ENCODE peak calls at places on chromosome 15, in nine cellular contexts. V is transverse colon, L is thoracic aorta, W is choroid plexus epithelial cell, O is foreskin fibroblast, B is fibroblast of lung, R is IMR-90, J is AG10803, U is gastrocnemius medialis. Q is an unnamed sample.
A peak's percentile ranks its signal among the peaks of the same experiment; 100 is the strongest.

GRCh38 chr15:72168131-72168825 is 29.3 kb downstream of the GRAMD2A start:
- DNase-seq in J (no peak), W (peak; percentile 90), U (no peak), L (no peak), O (peak; percentile 26), B (peak; percentile 54), V (no peak), R (peak; percentile 38), Q (no peak)

GRCh38 chr15:32683906-32684584 is 33.8 kb upstream of the GREM1 start:
- DNase-seq in L (no peak), O (peak; percentile 96), R (peak; percentile 95), J (peak; percentile 99), V (no peak), W (peak; percentile 91), U (no peak), B (peak; percentile 99), Q (no peak)

GRCh38 chr15:51104512-51104911 is 9.8 kb upstream of the TNFAIP8L3 start:
- DNase-seq in B (peak; percentile 65), J (peak; percentile 88), L (peak; percentile 48), U (peak; percentile 57), V (peak; percentile 41), W (no peak), O (peak; percentile 64), R (peak; percentile 35), Q (no peak)

GRCh38 chr15:58457466-58457965 is 25.7 kb downstream of the LIPC start:
- DNase-seq in W (peak; percentile 72), L (no peak), R (peak; percentile 97), B (peak; percentile 85), O (peak; percentile 92), V (no peak), U (no peak), J (peak; percentile 69), Q (no peak)

GRCh38 chr15:74535388-74536084 is 5.5 kb upstream of the ARID3B start:
- DNase-seq in R (peak; percentile 73), J (no peak), U (no peak), O (peak; percentile 31), W (no peak), L (no peak), B (no peak), V (no peak), Q (no peak)

GRCh38 chr15:75313116-75313845 is 22.6 kb upstream of the COMMD4 start:
- DNase-seq in J (no peak), B (no peak), V (no peak), L (no peak), R (no peak), O (no peak), U (no peak), W (no peak), Q (no peak)

GRCh38 chr15:29476503-29477080 is 207.0 kb upstream of the NSMCE3 start:
- DNase-seq in W (no peak), J (no peak), O (no peak), L (no peak), U (no peak), V (no peak), R (no peak), B (no peak), Q (no peak)

GRCh38 chr15:68578960-68579935 is at the start of gene CORO2B:
- DNase-seq in O (peak; percentile 79), R (peak; percentile 47), U (no peak), J (peak; percentile 32), B (peak; percentile 63), V (no peak), L (no peak), W (peak; percentile 42), Q (peak; percentile 74)

GRCh38 chr15:75523011-75523410 is 56.1 kb downstream of the PTPN9 start:
- DNase-seq in L (no peak), B (no peak), J (peak; percentile 52), W (no peak), U (no peak), O (no peak), R (no peak), V (no peak), Q (no peak)

GRCh38 chr15:98900382-98900781 is 107.2 kb downstream of the PGPEP1L start:
- DNase-seq in R (peak; percentile 70), U (no peak), L (no peak), J (peak; percentile 76), B (peak; percentile 86), W (peak; percentile 88), V (no peak), O (no peak), Q (no peak)

GRCh38 chr15:67941643-67942315 is 101.9 kb upstream of the RNU6-1 start:
- DNase-seq in R (peak; percentile 12), W (peak; percentile 52), V (no peak), O (no peak), L (no peak), B (peak; percentile 52), J (no peak), U (no peak), Q (no peak)

GRCh38 chr15:32743411-32744145 is 25.8 kb downstream of the GREM1 start:
- DNase-seq in O (peak; percentile 60), U (no peak), V (no peak), R (no peak), W (peak; percentile 68), B (peak; percentile 33), J (no peak), L (no peak), Q (no peak)

GRCh38 chr15:56205061-56205876 is 38.4 kb downstream of the RFX7 start:
- DNase-seq in B (peak; percentile 49), J (peak; percentile 61), O (peak; percentile 24), L (no peak), U (no peak), V (no peak), R (peak; percentile 31), W (peak; percentile 26), Q (no peak)

GRCh38 chr15:59236394-59236793 is 29.8 kb downstream of the LDHAL6B start:
- DNase-seq in R (no peak), B (no peak), J (no peak), O (no peak), V (no peak), W (no peak), U (no peak), L (no peak), Q (no peak)

DNA sequence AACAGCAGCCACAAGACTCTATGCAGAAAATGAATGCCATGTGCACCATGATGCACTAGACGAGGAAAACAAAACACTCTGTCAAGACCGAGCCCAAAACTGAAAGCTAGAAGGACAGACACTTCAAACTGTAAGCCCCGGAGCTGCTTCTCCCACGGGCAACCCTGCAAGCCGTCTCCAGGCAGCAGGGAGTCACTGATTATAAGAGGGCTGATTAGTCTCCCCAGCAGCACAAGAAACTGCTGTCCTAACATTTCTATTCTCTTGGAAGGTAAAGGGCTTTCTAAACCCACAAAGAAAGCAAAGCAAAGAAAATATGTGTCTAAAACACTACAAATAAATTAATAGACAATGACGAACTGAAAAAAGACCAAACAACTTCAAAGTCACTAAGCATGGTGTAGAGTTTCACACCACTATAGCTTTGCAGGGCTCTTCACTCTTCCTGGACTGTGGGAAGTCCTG is 15.5 kb downstream of the TBC1D2B start:
- DNase-seq in U (no peak), L (no peak), R (peak; percentile 53), B (peak; percentile 66), J (peak; percentile 54), O (peak; percentile 65), V (no peak), W (peak; percentile 79), Q (no peak)
- H3K4me3 ChIP-seq in U (peak overlapping the region; percentile 14), L (peak overlapping the region; percentile 31), R (peak overlapping the region; percentile 19), B (no peak overlapping the region), J (peak overlapping the region; percentile 37), O (peak overlapping the region; percentile 31), V (no peak overlapping the region), W (peak overlapping the region; percentile 36), Q (peak overlapping the region; percentile 26)

DNA sequence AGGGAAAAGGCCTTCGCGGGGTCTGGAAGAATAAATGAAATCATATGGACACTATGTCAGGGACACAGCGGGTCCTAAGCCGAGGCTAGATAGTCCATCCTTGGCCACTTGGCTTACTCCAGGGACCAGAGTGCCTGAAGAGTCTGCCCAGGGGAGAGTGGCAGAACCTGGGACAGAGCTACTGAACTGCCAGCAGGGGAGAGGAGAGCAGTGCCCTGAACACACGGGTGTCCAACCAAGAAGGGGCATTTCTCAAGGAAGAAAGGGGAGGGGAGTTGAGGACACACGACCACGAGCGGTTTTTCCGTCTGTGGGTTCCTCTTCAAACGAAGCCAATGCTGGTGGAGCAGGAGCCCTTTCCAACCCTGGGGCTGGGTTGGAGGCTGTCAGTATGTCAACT is 1.0 kb downstream of the ACAN start:
- DNase-seq in R (no peak), U (no peak), J (no peak), L (no peak), O (no peak), V (no peak), W (no peak), B (no peak), Q (no peak)
- TF ChIP-seq CTCF in R (no peak), U (no peak), J (no peak), L (no peak), O (no peak), V (no peak), W (no peak), B (no peak), Q (no peak)

GRCh38 chr15:63487076-63487757 is 17.2 kb upstream of the USP3 start:
- DNase-seq in U (peak; percentile 78), W (peak; percentile 86), O (peak; percentile 84), B (peak; percentile 56), L (no peak), J (peak; percentile 68), V (peak; percentile 95), R (peak; percentile 61), Q (peak; percentile 89)
- H3K4me3 ChIP-seq in U (no peak overlapping the region), W (no peak overlapping the region), O (no peak overlapping the region), B (no peak overlapping the region), L (peak overlapping the region; percentile 28), J (no peak overlapping the region), V (no peak overlapping the region), R (no peak overlapping the region), Q (no peak overlapping the region)

GRCh38 chr15:48109212-48109611 is 11.6 kb upstream of the SLC24A5 start:
- DNase-seq in J (no peak), W (no peak), R (no peak), O (no peak), U (no peak), L (no peak), B (no peak), V (no peak), Q (peak; percentile 17)

GRCh38 chr15:48109856-48110531 is 10.8 kb upstream of the SLC24A5 start:
- DNase-seq in R (no peak), O (no peak), V (no peak), L (no peak), B (no peak), U (no peak), W (no peak), J (no peak), Q (no peak)

DNA sequence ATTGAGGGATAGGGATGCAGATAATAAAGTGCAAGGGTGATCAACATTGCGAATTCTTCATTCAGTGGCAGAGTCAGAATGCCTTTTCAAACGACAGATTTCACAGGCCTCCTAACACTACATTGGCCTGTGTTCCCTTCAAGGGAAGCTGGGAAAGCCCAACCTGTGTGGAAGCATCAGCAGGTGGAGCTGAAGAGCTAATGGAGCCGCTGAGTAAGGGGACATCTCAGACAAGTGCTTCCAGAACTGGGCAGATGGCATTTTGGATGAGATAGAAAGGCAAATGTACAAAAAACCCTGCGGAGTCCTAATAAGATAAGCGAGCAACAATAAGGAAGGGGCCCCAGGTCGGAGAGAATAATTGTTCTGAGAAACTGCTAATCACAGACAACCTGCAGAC is 8.5 kb upstream of the SLC24A5 start:
- DNase-seq in J (peak; percentile 8), B (peak; percentile 24), O (peak; percentile 9), R (peak; percentile 30), L (no peak), V (no peak), W (peak; percentile 76), U (no peak), Q (peak; percentile 62)
- TF ChIP-seq CTCF in J (peak; percentile 41), B (no peak), O (peak; percentile 51), R (peak; percentile 44), L (peak; percentile 22), V (peak; percentile 15), W (peak; percentile 84), U (no peak), Q (peak; percentile 85)

GRCh38 chr15:66702770-66703539 is 919 bp downstream of the SMAD6 start:
- DNase-seq in W (no peak), O (peak; percentile 59), L (no peak), J (no peak), U (no peak), B (peak; percentile 36), R (no peak), V (peak; percentile 29), Q (peak; percentile 58)
- H3K4me3 ChIP-seq in W (peak overlapping the region; percentile 71), O (peak overlapping the region; percentile 84), L (peak overlapping the region; percentile 84), J (peak overlapping the region; percentile 82), U (peak overlapping the region; percentile 93), B (peak overlapping the region; percentile 87), R (peak overlapping the region; percentile 72), V (peak overlapping the region; percentile 59), Q (peak overlapping the region; percentile 72)

Q was measured in BE2C.